ENCODE peak calls at places on chromosomes 6 and 20, in ten cellular contexts. C is H1, O is endothelial cell of umbilical vein, I is hepatocyte, U is keratinocyte, Q is neuronal stem cell, P is IMR-90, H is mesenchymal stem cell, Z is GM23338, S is H9. G is an unnamed sample.

GRCh38 chr6:14818422-14818884 is 427.4 kb upstream of the JARID2 start:
- DNase-seq in C (no peak), Q (no peak), H (no peak), Z (no peak), I (no peak), P (no peak), O (no peak), S (no peak), U (no peak), G (no peak)

GRCh38 chr6:154962751-154963150 is 32.4 kb upstream of the TIAM2 start:
- DNase-seq in P (peak), Z (no peak), H (peak), S (no peak), U (no peak), C (no peak), O (peak), Q (no peak), I (peak), G (peak)

GRCh38 chr6:156686429-156686939 is 90.7 kb upstream of the ARID1B start:
- DNase-seq in H (no peak), C (no peak), P (peak), O (peak), U (no peak), I (peak), Z (peak), S (peak), Q (no peak), G (peak)

GRCh38 chr6:167393731-167394130 is 68.8 kb downstream of the TTLL2 start:
- DNase-seq in O (no peak), P (no peak), Q (no peak), U (no peak), Z (no peak), S (no peak), H (no peak), C (no peak), I (no peak), G (no peak)

GRCh38 chr6:378090-378957 is 13.2 kb upstream of the IRF4 start:
- DNase-seq in P (no peak), U (no peak), S (no peak), Z (no peak), C (no peak), O (no peak), Q (no peak), I (no peak), H (no peak), G (no peak)

GRCh38 chr20:42082611-42083010 is 464.4 kb upstream of the CHD6 start:
- DNase-seq in I (peak), C (no peak), P (peak), S (no peak), H (no peak), O (no peak), Z (no peak), U (no peak), Q (no peak), G (peak)

GRCh38 chr6:119129148-119129967 is 50.9 kb upstream of the FAM184A start:
- DNase-seq in C (peak), I (peak), U (no peak), S (peak), P (peak), H (peak), O (peak), Z (peak), Q (peak), G (peak)

GRCh38 chr6:136532030-136532429 is 18.2 kb downstream of the MAP7 start:
- DNase-seq in H (no peak), I (no peak), P (no peak), U (no peak), S (no peak), Q (no peak), O (no peak), C (no peak), Z (no peak), G (no peak)

GRCh38 chr6:28693033-28693750 is 167.5 kb downstream of the GPX5 start:
- DNase-seq in P (peak), Q (no peak), Z (peak), C (peak), U (no peak), O (no peak), H (no peak), I (no peak), S (no peak), G (peak)

GRCh38 chr6:168968228-168968627 is 285.4 kb downstream of the THBS2 start:
- DNase-seq in Z (peak), I (peak), U (no peak), Q (no peak), C (no peak), S (no peak), H (peak), P (peak), O (no peak), G (peak)

GRCh38 chr6:108227290-108227689 is 33.5 kb downstream of the SNX3 start:
- DNase-seq in U (no peak), S (no peak), P (no peak), I (no peak), C (no peak), O (no peak), H (no peak), Q (no peak), Z (no peak), G (no peak)

GRCh38 chr6:73309534-73309783 is 44.6 kb downstream of the DPPA5 start:
- DNase-seq in Z (no peak), O (no peak), I (no peak), Q (no peak), C (peak), H (no peak), P (no peak), S (no peak), U (no peak), G (no peak)

GRCh38 chr20:35005463-35005961 is 49.8 kb downstream of the MYH7B start:
- DNase-seq in C (no peak), P (no peak), Z (no peak), H (no peak), Q (no peak), I (no peak), U (no peak), O (no peak), S (no peak), G (no peak)

GRCh38 chr6:168045141-168045691 is 33.8 kb downstream of the FRMD1 start:
- DNase-seq in O (no peak), H (no peak), P (no peak), I (no peak), U (no peak), Q (no peak), Z (no peak), S (peak), C (no peak), G (no peak)

GRCh38 chr6:137850816-137851602 is 16.1 kb upstream of the TNFAIP3 start:
- DNase-seq in P (no peak), C (no peak), H (peak), O (no peak), I (no peak), U (no peak), S (no peak), Q (no peak), Z (no peak), G (no peak)

GRCh38 chr6:137623293-137623692 is 129.1 kb upstream of the OLIG3 start:
- DNase-seq in U (no peak), P (no peak), S (no peak), H (no peak), C (no peak), Q (no peak), O (no peak), I (no peak), Z (no peak), G (no peak)

GRCh38 chr6:116450185-116450710 is 10.9 kb upstream of the CALHM6 start:
- DNase-seq in Q (no peak), U (no peak), S (no peak), I (no peak), O (no peak), C (no peak), Z (no peak), H (no peak), P (no peak), G (no peak)

GRCh38 chr6:101110814-101111213 is 229.7 kb upstream of the ASCC3 start:
- DNase-seq in C (no peak), S (no peak), H (no peak), O (no peak), Q (no peak), Z (no peak), P (peak), U (no peak), I (no peak), G (no peak)

GRCh38 chr6:16278048-16278724 is 39.8 kb downstream of the GMPR start:
- DNase-seq in U (no peak), C (no peak), S (no peak), O (no peak), H (peak), I (peak), P (peak), Q (no peak), Z (no peak), G (peak)

GRCh38 chr20:2151805-2152727 is 50.4 kb downstream of the STK35 start:
- DNase-seq in H (peak), O (no peak), Z (no peak), C (no peak), U (no peak), P (peak), I (peak), Q (no peak), S (no peak), G (peak)

GRCh38 chr20:5658897-5659296 is 91.3 kb upstream of the SHLD1 start:
- DNase-seq in H (peak), I (peak), S (no peak), O (peak), C (no peak), Q (peak), U (peak), Z (peak), P (peak), G (peak)

GRCh38 chr6:87742106-87742505 is 40.1 kb upstream of the AKIRIN2 start:
- DNase-seq in U (no peak), C (no peak), P (no peak), S (no peak), Z (no peak), O (no peak), I (no peak), Q (no peak), H (peak), G (no peak)

GRCh38 chr6:111861321-111861938 is 11.8 kb downstream of the FYN start:
- DNase-seq in H (no peak), Z (peak), S (no peak), C (no peak), P (no peak), I (no peak), Q (no peak), O (no peak), U (no peak), G (no peak)

GRCh38 chr20:1882026-1882425 is 13.2 kb upstream of the SIRPA start:
- DNase-seq in I (no peak), P (no peak), Q (no peak), C (no peak), S (no peak), Z (no peak), H (no peak), O (no peak), U (no peak), G (no peak)

GRCh38 chr6:167113047-167113446 is 9.8 kb upstream of the CCR6 start:
- DNase-seq in Q (no peak), I (no peak), Z (no peak), S (no peak), O (no peak), C (no peak), P (no peak), H (no peak), U (no peak), G (no peak)

GRCh38 chr6:139152892-139153271 is 18.0 kb downstream of the HECA start:
- DNase-seq in U (no peak), S (no peak), P (peak), I (no peak), Z (no peak), O (no peak), C (no peak), H (peak), Q (no peak), G (no peak)

GRCh38 chr20:63155266-63156165 is 60.4 kb downstream of the YTHDF1 start:
- DNase-seq in Z (no peak), O (no peak), S (no peak), U (no peak), Q (no peak), H (no peak), P (no peak), I (no peak), C (no peak), G (no peak)

GRCh38 chr6:137874204-137875001 is 7.3 kb downstream of the TNFAIP3 start:
- DNase-seq in I (no peak), P (no peak), O (peak), H (peak), S (no peak), U (no peak), Z (no peak), C (no peak), Q (no peak), G (no peak)

GRCh38 chr6:37204014-37204751 is 34.2 kb downstream of the PIM1 start:
- DNase-seq in Z (no peak), H (peak), I (peak), U (no peak), P (peak), S (no peak), O (no peak), Q (no peak), C (no peak), G (peak)

GRCh38 chr6:160979063-160979708 is 12.4 kb upstream of the MAP3K4 start:
- DNase-seq in I (no peak), Q (no peak), Z (no peak), H (peak), S (no peak), P (peak), O (no peak), U (no peak), C (no peak), G (peak)

GRCh38 chr6:73728548-73729205 is 32.7 kb downstream of the CD109 start:
- DNase-seq in H (no peak), Z (no peak), S (no peak), Q (no peak), C (no peak), P (no peak), I (no peak), U (no peak), O (no peak), G (no peak)

GRCh38 chr6:113596907-113597583 is 260.1 kb upstream of the MARCKS start:
- DNase-seq in S (no peak), O (no peak), I (no peak), U (no peak), Z (no peak), P (peak), Q (no peak), H (peak), C (no peak), G (peak)

GRCh38 chr20:7305971-7306370 is 538.5 kb downstream of the BMP2 start:
- DNase-seq in C (no peak), U (no peak), P (no peak), I (no peak), S (no peak), Z (no peak), O (peak), Q (no peak), H (no peak), G (no peak)

GRCh38 chr6:13666194-13667105 is 45.2 kb downstream of the RANBP9 start:
- DNase-seq in U (peak), S (no peak), C (no peak), Q (no peak), O (no peak), H (no peak), I (no peak), P (no peak), Z (no peak), G (peak)

GRCh38 chr6:168097621-168098430 is 18.8 kb upstream of the FRMD1 start:
- DNase-seq in H (no peak), P (no peak), O (no peak), I (no peak), Z (no peak), C (no peak), U (no peak), Q (no peak), S (no peak), G (no peak)

GRCh38 chr20:20492521-20493334 is 124.8 kb downstream of the INSM1 start:
- DNase-seq in O (peak), U (no peak), I (no peak), Q (peak), C (no peak), H (no peak), Z (peak), P (no peak), S (no peak), G (peak)

GRCh38 chr6:170160031-170160627 is 130.7 kb downstream of the DLL1 start:
- DNase-seq in H (no peak), C (no peak), I (no peak), S (no peak), O (no peak), U (no peak), P (no peak), Z (no peak), Q (no peak), G (no peak)

GRCh38 chr6:90703383-90703782 is 116.5 kb upstream of the MAP3K7 start:
- DNase-seq in C (no peak), Z (peak), Q (no peak), U (no peak), H (no peak), P (no peak), O (no peak), I (no peak), S (no peak), G (no peak)

GRCh38 chr6:35084041-35084491 is 57.1 kb downstream of the TCP11 start:
- DNase-seq in C (no peak), H (no peak), Q (no peak), S (no peak), O (no peak), P (no peak), Z (no peak), U (no peak), I (no peak), G (no peak)

GRCh38 chr20:142290-142689 is at the start of gene DEFB126:
- DNase-seq in Q (no peak), I (no peak), P (no peak), U (no peak), S (no peak), H (no peak), O (no peak), C (no peak), Z (no peak), G (no peak)
- H2AFZ ChIP-seq in Q (no peak), I (no peak), P (no peak), U (no peak), S (no peak), H (no peak), O (no peak), C (no peak), Z (peak), G (no peak)

DNA sequence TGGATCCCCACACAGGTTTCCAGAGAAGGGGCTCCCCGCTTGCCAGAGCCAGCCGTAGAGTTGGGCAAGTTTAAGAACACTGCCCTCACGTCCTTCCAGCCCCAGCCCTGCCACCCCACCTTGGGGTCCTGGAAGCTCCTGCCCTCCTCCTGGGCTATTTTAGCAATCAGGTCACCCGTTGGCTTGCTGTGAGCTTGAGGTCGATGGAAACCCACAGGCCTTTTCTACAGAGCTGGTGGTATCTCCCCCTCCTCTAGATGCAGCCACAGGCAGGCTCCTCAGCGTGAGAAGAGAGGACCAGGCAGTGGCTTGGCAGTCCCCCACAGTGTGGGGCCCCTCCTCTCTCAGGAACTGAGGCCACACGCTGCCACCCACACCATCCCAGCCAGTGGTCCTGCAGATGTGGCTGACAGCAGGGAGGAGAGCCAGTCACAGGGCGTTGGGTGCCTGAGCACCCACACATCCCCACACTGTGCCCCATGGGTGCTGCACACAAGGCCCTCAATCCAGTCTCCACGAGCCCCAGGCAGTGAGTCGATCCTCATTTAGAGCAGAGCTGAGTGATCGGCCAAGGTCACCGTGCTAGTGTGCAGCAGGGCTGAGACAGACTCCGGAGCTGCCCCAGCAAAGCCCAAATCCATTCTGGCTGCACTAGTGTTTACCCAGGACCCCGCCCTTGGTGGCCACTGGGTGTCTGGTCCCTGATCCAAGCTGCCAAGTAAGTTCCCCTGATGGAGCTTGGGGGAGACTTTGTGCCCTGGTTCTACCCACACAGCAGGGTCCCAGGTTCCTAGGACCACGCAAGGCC is 9.2 kb downstream of the C20orf203 start:
- DNase-seq in U (no peak), I (peak), Z (no peak), S (no peak), H (no peak), C (no peak), Q (no peak), P (no peak), O (no peak), G (no peak)
- H2AFZ ChIP-seq in U (no peak), I (no peak), Z (peak), S (no peak), H (peak), C (no peak), Q (peak), P (no peak), O (peak), G (no peak)

GRCh38 chr6:41332842-41333736 is 2.3 kb upstream of the NCR2 start:
- DNase-seq in U (no peak), I (no peak), Z (no peak), O (no peak), Q (no peak), C (no peak), H (no peak), S (no peak), P (no peak), G (no peak)
- H2AFZ ChIP-seq in U (no peak), I (no peak), Z (no peak), O (no peak), Q (no peak), C (no peak), H (no peak), S (no peak), P (no peak), G (no peak)

GRCh38 chr6:128295670-128296069 is 224.7 kb downstream of the PTPRK start:
- DNase-seq in C (no peak), I (no peak), U (no peak), H (no peak), S (no peak), Q (no peak), Z (no peak), P (no peak), O (no peak), G (no peak)

GRCh38 chr6:128290221-128290620 is 230.2 kb downstream of the PTPRK start:
- DNase-seq in Q (no peak), H (no peak), S (no peak), U (no peak), P (no peak), I (no peak), Z (no peak), O (no peak), C (no peak), G (peak)
- H2AFZ ChIP-seq in Q (no peak), H (no peak), S (no peak), U (no peak), P (no peak), I (no peak), Z (no peak), O (no peak), C (no peak), G (no peak)

GRCh38 chr20:48681882-48682426 is 145.8 kb downstream of the PREX1 start:
- DNase-seq in Z (no peak), U (no peak), P (no peak), S (no peak), I (no peak), C (no peak), O (no peak), Q (no peak), H (no peak), G (no peak)
- H2AFZ ChIP-seq in Z (peak), U (no peak), P (peak), S (no peak), I (no peak), C (peak), O (no peak), Q (no peak), H (no peak), G (no peak)

GRCh38 chr6:140833396-140833795 is 1299.3 kb upstream of the GJE1 start:
- DNase-seq in U (no peak), Q (no peak), S (no peak), Z (no peak), I (no peak), P (no peak), H (no peak), C (no peak), O (no peak), G (no peak)
- H2AFZ ChIP-seq in U (no peak), Q (no peak), S (no peak), Z (no peak), I (no peak), P (no peak), H (no peak), C (no peak), O (peak), G (peak)

DNA sequence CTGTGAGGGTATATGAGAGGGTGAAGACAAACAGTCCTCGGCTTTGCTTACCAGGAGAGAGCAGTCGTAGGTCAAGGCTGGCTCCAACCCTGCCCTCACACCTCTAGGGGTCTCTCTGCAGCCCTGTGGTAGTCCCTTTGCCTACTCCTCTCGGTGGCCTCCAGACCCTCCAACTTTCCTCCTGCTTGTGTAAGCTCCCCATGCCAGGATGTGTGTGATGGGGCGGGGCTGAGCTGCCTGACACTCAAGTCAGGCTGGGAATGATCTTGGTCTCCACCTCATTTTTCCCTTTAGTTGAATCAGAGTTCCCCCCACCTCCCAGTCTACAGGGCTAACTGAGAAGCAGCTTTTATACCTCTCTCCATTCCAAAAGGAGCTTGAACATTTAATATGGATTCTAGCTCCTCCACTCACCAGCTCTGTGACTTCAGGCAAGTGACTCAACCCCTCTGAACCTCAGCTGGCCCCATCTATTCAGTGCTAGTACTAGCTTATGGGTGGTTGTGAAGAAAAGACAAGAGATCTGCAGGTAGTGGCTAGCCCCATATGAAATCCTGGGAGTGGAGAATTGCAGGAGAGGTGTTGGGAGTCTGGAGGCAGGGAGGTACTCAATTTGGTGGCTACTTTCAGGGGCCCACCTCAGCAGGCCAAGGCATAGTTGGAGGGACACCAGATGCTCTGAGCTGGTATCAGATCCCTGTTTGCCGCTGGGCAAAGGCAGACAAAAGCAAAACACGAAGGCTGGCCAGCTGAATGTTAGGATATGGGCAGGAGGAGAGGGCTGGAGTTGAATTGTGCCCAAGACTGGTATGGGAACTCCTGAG is 971 bp downstream of the SLC29A1 start:
- DNase-seq in H (no peak), Z (no peak), P (peak), Q (no peak), O (peak), C (no peak), I (no peak), S (no peak), U (no peak), G (no peak)
- H2AFZ ChIP-seq in H (no peak), Z (no peak), P (peak), Q (peak), O (no peak), C (no peak), I (no peak), S (no peak), U (peak), G (peak)

GRCh38 chr6:163085426-163085825 is 329.1 kb upstream of the QKI start:
- DNase-seq in Z (peak), C (no peak), U (no peak), Q (no peak), H (no peak), I (no peak), S (no peak), P (no peak), O (no peak), G (no peak)
- H2AFZ ChIP-seq in Z (peak), C (peak), U (no peak), Q (peak), H (no peak), I (no peak), S (no peak), P (no peak), O (no peak), G (no peak)